ENCODE peak calls at places on chromosomes 4 and X, in five cellular contexts. One of them, this sample, is unnamed. For H3K4me1, the result is how much of the 10 kb centered on the place peaks cover.

GRCh38 chr4:125315571-125316390 is 1.0 kb downstream of the FAT4 start:
- DNase-seq in left lung: peak
- DNase-seq in heart left ventricle: peak
- DNase-seq in thoracic aorta: no peak
- DNase-seq in heart right ventricle: peak
- DNase-seq in this sample: peak

GRCh38 chr4:119000400-119000799 is 111.7 kb downstream of the SYNPO2 start:
- DNase-seq in left lung: no peak
- DNase-seq in heart left ventricle: peak
- DNase-seq in thoracic aorta: no peak
- DNase-seq in heart right ventricle: no peak
- DNase-seq in this sample: no peak

GRCh38 chr4:173752610-173753009 is 222.6 kb upstream of the HAND2 start:
- DNase-seq in left lung: no peak
- DNase-seq in heart left ventricle: no peak
- DNase-seq in thoracic aorta: no peak
- DNase-seq in heart right ventricle: no peak
- DNase-seq in this sample: no peak

GRCh38 chrX:48794993-48795501 is 6.8 kb upstream of the HDAC6 start:
- DNase-seq in left lung: peak
- DNase-seq in heart left ventricle: no peak
- DNase-seq in thoracic aorta: no peak
- DNase-seq in heart right ventricle: no peak
- DNase-seq in this sample: no peak

GRCh38 chr4:131613086-131613823 is 1535.8 kb upstream of the PCDH10 start:
- DNase-seq in left lung: no peak
- DNase-seq in heart left ventricle: no peak
- DNase-seq in thoracic aorta: no peak
- DNase-seq in heart right ventricle: no peak
- DNase-seq in this sample: no peak

GRCh38 chr4:89298160-89298559 is 9.4 kb downstream of the GPRIN3 start:
- DNase-seq in left lung: no peak
- DNase-seq in heart left ventricle: no peak
- DNase-seq in thoracic aorta: no peak
- DNase-seq in heart right ventricle: no peak
- DNase-seq in this sample: no peak

GRCh38 chrX:48676106-48676892 is 7.3 kb upstream of the WAS start:
- DNase-seq in left lung: peak
- DNase-seq in heart left ventricle: peak
- DNase-seq in thoracic aorta: peak
- DNase-seq in heart right ventricle: peak
- DNase-seq in this sample: peak

GRCh38 chr4:159937595-159937994 is 834.7 kb downstream of the RAPGEF2 start:
- DNase-seq in left lung: no peak
- DNase-seq in heart left ventricle: no peak
- DNase-seq in thoracic aorta: no peak
- DNase-seq in heart right ventricle: no peak
- DNase-seq in this sample: no peak

GRCh38 chr4:88457307-88458090 is 580 bp downstream of the HERC5 start:
- DNase-seq in left lung: peak
- DNase-seq in heart left ventricle: peak
- DNase-seq in thoracic aorta: no peak
- DNase-seq in heart right ventricle: peak
- DNase-seq in this sample: peak

GRCh38 chr4:13359809-13360208 is 124.3 kb downstream of the RAB28 start:
- DNase-seq in left lung: no peak
- DNase-seq in heart left ventricle: no peak
- DNase-seq in thoracic aorta: no peak
- DNase-seq in heart right ventricle: no peak
- DNase-seq in this sample: no peak

GRCh38 chr4:137467537-137467936 is 64.8 kb downstream of the PCDH18 start:
- DNase-seq in left lung: no peak
- DNase-seq in heart left ventricle: no peak
- DNase-seq in thoracic aorta: no peak
- DNase-seq in heart right ventricle: no peak
- DNase-seq in this sample: no peak

GRCh38 chr4:168655182-168655581 is 158.3 kb downstream of the PALLD start:
- DNase-seq in left lung: no peak
- DNase-seq in heart left ventricle: no peak
- DNase-seq in thoracic aorta: no peak
- DNase-seq in heart right ventricle: no peak
- DNase-seq in this sample: no peak

DNA sequence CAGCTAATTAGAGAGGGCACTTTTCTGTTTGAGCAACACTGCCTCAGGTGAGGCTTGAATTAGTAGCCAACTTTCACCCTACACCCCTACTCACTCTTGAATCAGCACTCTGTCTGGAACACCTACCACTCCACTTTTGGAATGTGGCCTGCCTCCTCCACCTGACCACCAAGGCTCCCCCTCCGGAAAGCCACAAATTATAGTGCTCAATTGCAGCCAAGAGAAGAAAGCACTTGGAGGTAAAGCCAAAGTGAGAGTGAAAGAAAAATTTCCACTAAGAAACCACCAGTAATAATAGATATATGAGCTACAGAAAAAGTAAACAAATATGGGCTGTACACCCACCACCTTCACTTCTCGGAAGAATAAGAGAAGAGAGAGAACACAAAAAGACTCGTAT is 41.1 kb downstream of the PPP3CA start:
- DNase-seq in left lung: peak
- DNase-seq in heart left ventricle: no peak
- DNase-seq in thoracic aorta: no peak
- DNase-seq in heart right ventricle: no peak
- DNase-seq in this sample: no peak
- TF ChIP-seq CTCF in left lung: no peak
- TF ChIP-seq CTCF in heart left ventricle: no peak
- TF ChIP-seq CTCF in thoracic aorta: no peak
- TF ChIP-seq CTCF in heart right ventricle: no peak
- TF ChIP-seq CTCF in this sample: no peak

GRCh38 chrX:97065066-97065465 is 181.4 kb downstream of the RPA4 start:
- DNase-seq in left lung: no peak
- DNase-seq in heart left ventricle: no peak
- DNase-seq in thoracic aorta: no peak
- DNase-seq in heart right ventricle: no peak
- DNase-seq in this sample: no peak
- H3K4me1 ChIP-seq in left lung: under half
- H3K4me1 ChIP-seq in heart left ventricle: under half
- H3K4me1 ChIP-seq in thoracic aorta: under half
- H3K4me1 ChIP-seq in heart right ventricle: under half
- H3K4me1 ChIP-seq in this sample: under half

DNA sequence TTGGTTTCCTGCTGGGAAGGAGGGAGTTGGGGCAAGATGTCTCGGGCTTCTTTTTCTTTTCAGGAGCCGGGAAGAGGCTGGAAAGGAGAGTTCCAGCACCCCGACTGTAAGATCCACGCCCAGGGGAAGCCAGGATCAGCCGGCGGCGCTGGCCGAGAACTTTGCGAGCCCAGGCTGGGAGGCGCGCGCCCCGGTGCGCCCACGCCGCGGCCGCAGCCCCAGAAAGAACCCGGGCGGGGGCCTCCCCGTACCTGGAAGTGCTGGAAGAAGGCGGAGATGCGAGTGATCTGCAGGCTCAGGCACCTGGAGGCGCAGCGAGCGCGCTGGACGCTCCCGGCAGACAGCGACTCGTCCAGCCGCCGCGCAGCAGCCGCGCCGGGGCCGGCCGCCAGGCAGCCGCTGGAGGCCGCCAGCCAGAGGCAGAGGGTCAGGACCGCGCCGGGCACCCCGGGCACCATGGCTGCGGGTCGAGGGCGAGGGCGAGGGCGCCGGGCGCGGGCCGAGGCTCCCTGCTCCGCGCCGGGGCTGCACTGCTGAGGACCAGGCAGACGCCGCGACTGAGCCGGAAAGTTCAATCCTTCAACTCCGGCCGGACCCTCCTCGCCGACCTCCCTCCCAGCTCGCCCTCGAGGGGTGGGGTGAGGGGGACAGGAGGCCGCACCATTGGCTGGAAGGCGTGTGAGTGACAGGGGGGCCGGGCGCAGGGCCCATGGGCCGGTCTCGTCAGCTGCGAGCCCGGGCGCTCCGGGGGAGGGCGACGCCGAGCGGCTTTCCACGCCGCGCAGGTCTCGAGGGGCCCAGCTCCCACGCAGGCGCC is at the start of gene ANOS1:
- DNase-seq in left lung: peak
- DNase-seq in heart left ventricle: peak
- DNase-seq in thoracic aorta: no peak
- DNase-seq in heart right ventricle: peak
- DNase-seq in this sample: peak
- TF ChIP-seq CTCF in left lung: no peak
- TF ChIP-seq CTCF in heart left ventricle: no peak
- TF ChIP-seq CTCF in thoracic aorta: no peak
- TF ChIP-seq CTCF in heart right ventricle: no peak
- TF ChIP-seq CTCF in this sample: no peak

GRCh38 chr4:47274931-47275330 is 188.6 kb downstream of the COMMD8 start:
- DNase-seq in left lung: no peak
- DNase-seq in heart left ventricle: no peak
- DNase-seq in thoracic aorta: no peak
- DNase-seq in heart right ventricle: no peak
- DNase-seq in this sample: no peak

GRCh38 chr4:47271296-47271695 is 192.2 kb downstream of the COMMD8 start:
- DNase-seq in left lung: no peak
- DNase-seq in heart left ventricle: no peak
- DNase-seq in thoracic aorta: no peak
- DNase-seq in heart right ventricle: no peak
- DNase-seq in this sample: no peak

DNA sequence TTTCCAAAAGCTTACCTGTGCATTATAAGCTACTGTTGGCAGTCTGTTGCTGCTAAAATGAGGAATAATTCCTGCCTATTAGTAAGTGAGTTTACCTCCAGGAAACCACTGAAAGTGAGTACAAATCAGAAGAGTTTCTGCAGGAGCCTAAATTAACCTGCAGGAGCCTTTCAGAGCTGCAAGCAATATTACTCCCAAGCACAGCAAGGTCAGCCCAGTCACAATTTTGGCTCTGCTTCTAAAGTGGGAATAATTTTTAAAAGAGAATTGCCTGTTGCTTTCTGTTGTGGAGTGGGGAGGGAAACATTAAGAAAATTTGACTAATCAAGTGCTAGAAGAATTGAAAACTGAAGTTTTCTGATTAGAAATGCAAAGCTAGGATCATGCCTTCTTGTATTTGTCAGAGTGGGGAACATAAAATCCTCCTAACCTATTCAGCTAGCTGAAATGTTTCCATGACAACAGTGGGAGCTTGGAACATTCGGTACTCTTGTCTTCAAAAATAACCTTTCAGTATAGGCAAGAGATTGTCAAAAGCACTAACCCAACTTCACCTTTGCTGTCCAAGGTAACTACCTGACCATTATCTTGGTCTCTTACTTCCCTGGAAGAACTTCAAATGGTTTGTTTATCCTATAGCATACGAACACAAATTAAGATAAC is 193.1 kb downstream of the COMMD8 start:
- DNase-seq in left lung: no peak
- DNase-seq in heart left ventricle: no peak
- DNase-seq in thoracic aorta: no peak
- DNase-seq in heart right ventricle: no peak
- DNase-seq in this sample: no peak
- H3K4me1 ChIP-seq in left lung: under half
- H3K4me1 ChIP-seq in heart left ventricle: under half
- H3K4me1 ChIP-seq in thoracic aorta: under half
- H3K4me1 ChIP-seq in heart right ventricle: under half
- H3K4me1 ChIP-seq in this sample: under half

GRCh38 chrX:45172890-45173289 is 27.8 kb downstream of the DIPK2B start:
- DNase-seq in left lung: no peak
- DNase-seq in heart left ventricle: no peak
- DNase-seq in thoracic aorta: no peak
- DNase-seq in heart right ventricle: no peak
- DNase-seq in this sample: no peak
- TF ChIP-seq CTCF in left lung: no peak
- TF ChIP-seq CTCF in heart left ventricle: no peak
- TF ChIP-seq CTCF in thoracic aorta: no peak
- TF ChIP-seq CTCF in heart right ventricle: no peak
- TF ChIP-seq CTCF in this sample: no peak

DNA sequence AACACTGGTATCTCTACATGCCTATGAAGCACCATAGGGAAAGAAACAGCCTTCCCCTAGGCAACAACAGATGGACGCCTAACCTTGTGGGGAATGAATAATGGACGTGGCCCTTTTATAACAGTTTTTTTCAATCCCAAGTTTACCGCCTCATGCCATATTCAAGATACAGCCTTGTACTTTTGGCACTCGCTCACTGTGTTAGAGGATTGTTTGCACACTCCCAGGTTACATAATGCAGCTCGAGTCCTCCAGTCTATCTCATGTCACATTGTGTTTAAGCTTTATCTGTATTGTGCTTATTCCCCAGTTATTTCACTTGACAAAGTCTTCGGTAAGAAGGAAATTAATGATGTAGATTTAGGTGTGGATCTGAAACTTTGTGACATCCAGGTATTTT is 711.1 kb downstream of the RPA4 start:
- DNase-seq in left lung: no peak
- DNase-seq in heart left ventricle: no peak
- DNase-seq in thoracic aorta: no peak
- DNase-seq in heart right ventricle: no peak
- DNase-seq in this sample: no peak
- H3K4me1 ChIP-seq in left lung: under half
- H3K4me1 ChIP-seq in heart left ventricle: under half
- H3K4me1 ChIP-seq in thoracic aorta: under half
- H3K4me1 ChIP-seq in heart right ventricle: under half
- H3K4me1 ChIP-seq in this sample: under half

GRCh38 chr4:164177186-164177585 is 576.7 kb upstream of the SMIM31 start:
- DNase-seq in left lung: no peak
- DNase-seq in heart left ventricle: no peak
- DNase-seq in thoracic aorta: no peak
- DNase-seq in heart right ventricle: no peak
- DNase-seq in this sample: no peak

GRCh38 chr4:164177753-164178152 is 576.2 kb upstream of the SMIM31 start:
- DNase-seq in left lung: no peak
- DNase-seq in heart left ventricle: no peak
- DNase-seq in thoracic aorta: no peak
- DNase-seq in heart right ventricle: no peak
- DNase-seq in this sample: no peak
- TF ChIP-seq CTCF in left lung: no peak
- TF ChIP-seq CTCF in heart left ventricle: no peak
- TF ChIP-seq CTCF in thoracic aorta: no peak
- TF ChIP-seq CTCF in heart right ventricle: no peak
- TF ChIP-seq CTCF in this sample: no peak

GRCh38 chr4:121139533-121140222 is 24.4 kb downstream of the TNIP3 start:
- DNase-seq in left lung: no peak
- DNase-seq in heart left ventricle: no peak
- DNase-seq in thoracic aorta: no peak
- DNase-seq in heart right ventricle: no peak
- DNase-seq in this sample: no peak

GRCh38 chr4:121140712-121141111 is 23.4 kb downstream of the TNIP3 start:
- DNase-seq in left lung: no peak
- DNase-seq in heart left ventricle: no peak
- DNase-seq in thoracic aorta: no peak
- DNase-seq in heart right ventricle: no peak
- DNase-seq in this sample: no peak

GRCh38 chr4:121138445-121138844 is 25.7 kb downstream of the TNIP3 start:
- DNase-seq in left lung: no peak
- DNase-seq in heart left ventricle: no peak
- DNase-seq in thoracic aorta: no peak
- DNase-seq in heart right ventricle: no peak
- DNase-seq in this sample: no peak

GRCh38 chr4:121143126-121143525 is 21.0 kb downstream of the TNIP3 start:
- DNase-seq in left lung: no peak
- DNase-seq in heart left ventricle: no peak
- DNase-seq in thoracic aorta: no peak
- DNase-seq in heart right ventricle: no peak
- DNase-seq in this sample: no peak

GRCh38 chr4:121138014-121138413 is 26.1 kb downstream of the TNIP3 start:
- DNase-seq in left lung: no peak
- DNase-seq in heart left ventricle: no peak
- DNase-seq in thoracic aorta: no peak
- DNase-seq in heart right ventricle: no peak
- DNase-seq in this sample: no peak
- H3K4me1 ChIP-seq in left lung: under half
- H3K4me1 ChIP-seq in heart left ventricle: under half
- H3K4me1 ChIP-seq in thoracic aorta: under half
- H3K4me1 ChIP-seq in heart right ventricle: under half
- H3K4me1 ChIP-seq in this sample: under half